ENCODE peak calls at places on chromosomes 3 and 15, in nine cellular contexts. J is stomach, Q is OCI-LY7, N is A549, L is left ventricle myocardium inferior, G is upper lobe of right lung, H is tibial artery, X is heart right ventricle, W is mammary epithelial cell. M is an unnamed sample.

GRCh38 chr15:64151727-64152506 is at the start of gene SNX22:
- DNase-seq in X (no peak), J (peak; percentile 46), G (peak; percentile 78), N (no peak), H (no peak), L (no peak), Q (peak; percentile 61), W (no peak), M (peak; percentile 23)

GRCh38 chr3:124599779-124600693 is 130.2 kb upstream of the UMPS start:
- DNase-seq in L (no peak), N (no peak), Q (no peak), W (peak; percentile 66), J (no peak), H (no peak), G (no peak), X (peak; percentile 43), M (no peak)

GRCh38 chr15:86061581-86061980 is 18.1 kb upstream of the AGBL1 start:
- DNase-seq in X (no peak), G (no peak), H (no peak), L (no peak), Q (no peak), N (no peak), W (no peak), J (no peak), M (no peak)

GRCh38 chr3:39193391-39193790 is 996 bp upstream of the XIRP1 start:
- DNase-seq in X (peak; percentile 48), Q (no peak), H (no peak), L (no peak), W (no peak), J (no peak), G (no peak), N (no peak), M (no peak)

GRCh38 chr15:35740761-35741160 is 194.8 kb upstream of the DPH6 start:
- DNase-seq in G (no peak), X (no peak), H (no peak), Q (no peak), J (no peak), W (no peak), N (no peak), L (no peak), M (no peak)

GRCh38 chr3:114660808-114661207 is 367.0 kb downstream of the TIGIT start:
- DNase-seq in H (no peak), X (no peak), N (no peak), G (no peak), W (no peak), Q (no peak), L (no peak), J (no peak), M (no peak)

GRCh38 chr3:196988241-196989029 is 19.8 kb upstream of the PIGZ start:
- DNase-seq in Q (peak; percentile 47), H (no peak), W (no peak), X (no peak), N (no peak), G (peak; percentile 22), L (peak; percentile 18), J (no peak), M (no peak)

GRCh38 chr15:25242957-25243799 is 195.6 kb downstream of the UBE3A start:
- DNase-seq in W (no peak), H (peak; percentile 12), J (peak; percentile 17), L (peak; percentile 11), Q (no peak), G (peak; percentile 55), N (no peak), X (no peak), M (no peak)

GRCh38 chr3:105255351-105255750 is 111.4 kb upstream of the ALCAM start:
- DNase-seq in H (no peak), W (no peak), X (no peak), G (no peak), L (no peak), N (no peak), J (no peak), Q (no peak), M (no peak)

GRCh38 chr3:71537211-71537611 is 46.3 kb downstream of the FOXP1 start:
- DNase-seq in W (peak; percentile 88), G (no peak), J (no peak), L (no peak), X (no peak), N (peak; percentile 55), H (peak; percentile 51), Q (no peak), M (peak; percentile 87)
- H3K27ac ChIP-seq in W (peak overlapping the region; percentile 35), G (no peak overlapping the region), J (peak overlapping the region; percentile 64), L (no peak overlapping the region), X (no peak overlapping the region), N (peak overlapping the region; percentile 68), H (peak overlapping the region; percentile 50), Q (no peak overlapping the region), M (peak overlapping the region; percentile 96)

GRCh38 chr15:83734487-83734886 is 80.6 kb downstream of the ADAMTSL3 start:
- DNase-seq in X (no peak), H (no peak), L (no peak), J (no peak), N (no peak), W (peak; percentile 85), G (no peak), Q (no peak), M (peak; percentile 79)
- TF ChIP-seq CTCF in X (peak; percentile 51), H (no peak), L (peak; percentile 55), J (no peak), N (no peak), W (peak; percentile 1), G (no peak), Q (peak; percentile 25), M (no peak)

DNA sequence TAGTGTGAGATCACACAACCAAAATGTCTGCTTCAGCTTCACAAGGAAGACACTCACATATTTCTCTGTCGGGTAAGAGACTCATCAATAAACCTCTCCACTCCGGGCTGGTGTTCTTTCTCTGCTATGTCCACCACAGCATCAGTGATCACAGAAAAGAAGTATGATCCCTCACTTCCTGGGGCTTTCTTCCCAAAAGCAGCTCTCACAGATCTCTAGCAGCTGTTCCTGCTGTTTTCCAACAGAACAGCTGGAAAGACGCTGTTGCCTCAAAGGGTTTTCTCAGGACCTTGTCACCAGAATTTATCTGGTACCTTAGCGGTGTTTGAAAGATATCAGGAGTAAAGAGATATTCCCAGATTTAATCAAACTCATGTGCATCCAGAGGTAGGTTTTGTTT is 46.4 kb downstream of the GATM start:
- DNase-seq in Q (no peak), J (no peak), G (no peak), N (no peak), L (no peak), X (peak; percentile 29), H (no peak), W (no peak), M (no peak)
- H3K27ac ChIP-seq in Q (no peak overlapping the region), J (peak overlapping the region; percentile 0), G (no peak overlapping the region), N (no peak overlapping the region), L (peak overlapping the region; percentile 73), X (no peak overlapping the region), H (no peak overlapping the region), W (no peak overlapping the region), M (no peak overlapping the region)

GRCh38 chr3:2352134-2352762 is 253.6 kb downstream of the CNTN4 start:
- DNase-seq in H (no peak), G (no peak), X (no peak), N (no peak), Q (no peak), L (no peak), J (no peak), W (no peak), M (no peak)

GRCh38 chr3:2356298-2356950 is 257.8 kb downstream of the CNTN4 start:
- DNase-seq in N (no peak), X (no peak), Q (no peak), J (no peak), H (no peak), W (no peak), L (no peak), G (no peak), M (no peak)

DNA sequence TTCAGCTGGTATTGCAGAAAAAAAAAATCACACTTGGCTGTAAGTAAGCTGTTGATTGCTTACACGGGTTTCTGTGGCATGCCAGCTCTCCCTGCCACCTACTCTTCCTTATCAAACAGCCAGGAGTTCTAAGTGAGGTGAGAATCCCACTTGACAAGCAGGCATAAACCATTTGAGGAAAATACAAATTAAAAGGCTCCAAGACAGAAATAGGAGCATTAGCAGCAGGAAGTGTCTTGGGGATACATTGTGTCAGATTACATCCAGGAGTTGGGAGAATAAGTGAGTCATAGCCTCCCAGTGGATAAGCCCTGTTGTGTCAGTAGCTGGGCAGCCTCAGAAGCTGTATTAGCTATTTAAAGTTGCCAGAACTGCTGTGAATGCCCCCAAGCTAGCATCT is 256.0 kb downstream of the CNTN4 start:
- DNase-seq in X (peak; percentile 15), L (no peak), J (no peak), N (no peak), W (no peak), H (peak; percentile 22), G (no peak), Q (no peak), M (no peak)
- TF ChIP-seq CTCF in X (no peak), L (peak; percentile 12), J (no peak), N (no peak), W (no peak), H (no peak), G (no peak), Q (no peak), M (no peak)

GRCh38 chr15:71084264-71084663 is 31.0 kb upstream of the THSD4 start:
- DNase-seq in N (no peak), W (no peak), Q (no peak), G (no peak), X (no peak), H (no peak), J (no peak), L (no peak), M (no peak)

GRCh38 chr15:71080705-71081104 is 34.6 kb upstream of the THSD4 start:
- DNase-seq in N (no peak), Q (no peak), L (no peak), W (peak; percentile 85), X (no peak), J (no peak), H (peak; percentile 34), G (no peak), M (peak; percentile 58)

GRCh38 chr15:71085809-71086208 is 29.5 kb upstream of the THSD4 start:
- DNase-seq in G (no peak), W (no peak), X (no peak), Q (no peak), H (no peak), J (no peak), L (no peak), N (no peak), M (no peak)

GRCh38 chr15:71082803-71083202 is 32.5 kb upstream of the THSD4 start:
- DNase-seq in G (no peak), X (peak; percentile 52), Q (no peak), L (peak; percentile 34), N (no peak), W (no peak), J (no peak), H (peak; percentile 50), M (no peak)

DNA sequence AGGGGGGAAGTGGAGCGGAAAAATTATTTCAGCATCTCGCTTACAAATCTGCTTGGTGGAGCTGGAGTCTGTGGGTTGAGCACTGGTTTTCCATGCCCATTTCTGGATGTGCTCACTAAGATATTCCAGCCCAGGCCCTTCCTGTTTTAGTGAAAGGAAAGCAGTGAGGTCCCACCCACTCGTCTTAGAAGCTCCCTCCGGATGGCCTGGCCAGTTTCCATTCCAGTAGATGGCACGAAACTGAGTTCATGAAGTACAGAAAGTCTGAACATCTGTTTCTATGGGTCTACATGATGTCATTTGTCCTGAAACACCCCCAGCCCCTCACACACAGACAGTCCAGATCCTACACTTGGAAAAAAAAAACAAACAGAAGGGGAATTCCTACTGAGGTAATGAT is 31.9 kb upstream of the THSD4 start:
- DNase-seq in N (no peak), L (peak; percentile 36), Q (no peak), H (peak; percentile 70), J (no peak), X (peak; percentile 49), W (no peak), G (no peak), M (no peak)
- H3K27ac ChIP-seq in N (no peak overlapping the region), L (peak overlapping the region; percentile 81), Q (no peak overlapping the region), H (peak overlapping the region; percentile 83), J (no peak overlapping the region), X (no peak overlapping the region), W (no peak overlapping the region), G (peak overlapping the region; percentile 58), M (no peak overlapping the region)

M was measured in RWPE1.